ENCODE peak calls at places on chromosomes 3 and 15, in six cellular contexts. J, T, G, P, W and K are unnamed samples.

GRCh38 chr3:184565421-184566211 is 4.0 kb downstream of the EPHB3 start:
- DNase-seq in J (peak; percentile 31), T (no peak), G (peak; percentile 97), P (peak; percentile 91), W (peak; percentile 90), K (peak; percentile 78)

GRCh38 chr15:61598655-61599054 is 369.6 kb upstream of the RORA start:
- DNase-seq in J (no peak), T (no peak), G (no peak), P (no peak), W (no peak), K (no peak)

GRCh38 chr3:171867976-171868375 is 24.8 kb downstream of the TMEM212 start:
- DNase-seq in J (no peak), T (no peak), G (no peak), P (no peak), W (no peak), K (no peak)

GRCh38 chr3:17179381-17180205 is 294.8 kb downstream of the PLCL2 start:
- DNase-seq in J (peak; percentile 20), T (no peak), G (no peak), P (no peak), W (no peak), K (no peak)

GRCh38 chr3:156812521-156813335 is 13.4 kb upstream of the LEKR1 start:
- DNase-seq in J (peak; percentile 80), T (no peak), G (peak; percentile 35), P (peak; percentile 32), W (peak; percentile 77), K (no peak)

GRCh38 chr3:147213633-147214032 is 192.7 kb downstream of the ZIC4 start:
- DNase-seq in J (no peak), T (no peak), G (no peak), P (no peak), W (no peak), K (no peak)

GRCh38 chr3:132161608-132162007 is 126.8 kb upstream of the CPNE4 start:
- DNase-seq in J (peak; percentile 11), T (no peak), G (no peak), P (no peak), W (no peak), K (no peak)

GRCh38 chr15:85702321-85703230 is 92.1 kb downstream of the KLHL25 start:
- DNase-seq in J (peak; percentile 74), T (no peak), G (no peak), P (no peak), W (no peak), K (no peak)

GRCh38 chr15:96367436-96368200 is 37.1 kb downstream of the NR2F2 start:
- DNase-seq in J (no peak), T (no peak), G (no peak), P (no peak), W (no peak), K (no peak)

GRCh38 chr15:64288999-64289398 is 67.0 kb downstream of the CSNK1G1 start:
- DNase-seq in J (no peak), T (no peak), G (no peak), P (no peak), W (no peak), K (no peak)

GRCh38 chr3:48662753-48663488 is at the start of gene CELSR3:
- DNase-seq in J (peak; percentile 95), T (no peak), G (peak; percentile 88), P (peak; percentile 68), W (peak; percentile 66), K (peak; percentile 73)